ENCODE peak calls at places on chromosomes 1 and 21, in four cellular contexts. L is left colon; X is T-helper 22 cell; P is stimulated activated naive CD8-positive, alpha-beta T cell treated with anti-CD3 and anti-CD28 coated beads, Interleukin-15, amount 100 ng/mL, for 72 hours. R is an unnamed sample.

GRCh38 chr1:35808376-35809155 is 750 bp downstream of the AGO4 start:
- DNase-seq in X (no peak), L (peak), P (peak), R (peak)

GRCh38 chr1:55129194-55129728 is 85.9 kb downstream of the USP24 start:
- DNase-seq in L (no peak), P (no peak), X (no peak), R (no peak)

GRCh38 chr1:6801998-6802397 is 16.7 kb downstream of the CAMTA1 start:
- DNase-seq in L (no peak), P (no peak), X (no peak), R (no peak)

GRCh38 chr1:59263116-59263515 is 33.8 kb upstream of the FGGY start:
- DNase-seq in X (no peak), P (no peak), L (no peak), R (no peak)

GRCh38 chr1:234089396-234089795 is 184.9 kb downstream of the SLC35F3 start:
- DNase-seq in X (no peak), L (no peak), P (no peak), R (no peak)

GRCh38 chr1:29753244-29753643 is 516.9 kb downstream of the PTPRU start:
- DNase-seq in X (no peak), L (no peak), P (no peak), R (no peak)

GRCh38 chr21:45513003-45513706 is 29.1 kb downstream of the SLC19A1 start:
- DNase-seq in L (peak), X (no peak), P (no peak), R (peak)

GRCh38 chr1:115869064-115869463 is 28.1 kb upstream of the NHLH2 start:
- DNase-seq in L (no peak), X (no peak), P (no peak), R (no peak)

GRCh38 chr1:179175011-179175934 is 54.2 kb downstream of the ABL2 start:
- DNase-seq in X (no peak), P (no peak), L (no peak), R (no peak)

GRCh38 chr1:117537291-117537920 is 68.4 kb upstream of the TENT5C start:
- DNase-seq in X (no peak), P (no peak), L (peak), R (peak)

GRCh38 chr1:46039571-46040052 is 92.8 kb downstream of the PIK3R3 start:
- DNase-seq in P (no peak), L (no peak), X (no peak), R (no peak)

GRCh38 chr1:93708734-93709481 is 27.3 kb upstream of the BCAR3 start:
- DNase-seq in X (no peak), P (no peak), L (no peak), R (no peak)

GRCh38 chr1:156054500-156055342 is at the start of gene LAMTOR2:
- DNase-seq in X (peak), L (peak), P (peak), R (peak)

GRCh38 chr1:39574646-39575045 is 1.9 kb downstream of the PABPC4 start:
- DNase-seq in L (peak), P (no peak), X (no peak), R (no peak)

GRCh38 chr1:64965239-64966157 is 851 bp downstream of the JAK1 start:
- DNase-seq in X (peak), L (peak), P (peak), R (peak)

GRCh38 chr21:9767592-9768375 is 753.6 kb upstream of the TPTE start:
- DNase-seq in X (no peak), P (no peak), L (no peak), R (no peak)

GRCh38 chr21:35223480-35224156 is 174.5 kb upstream of the RUNX1 start:
- DNase-seq in L (no peak), P (no peak), X (no peak), R (no peak)

GRCh38 chr1:22704440-22705067 is 6.1 kb upstream of the EPHB2 start:
- DNase-seq in X (peak), L (peak), P (peak), R (peak)

GRCh38 chr1:57423135-57424131 is at the start of gene DAB1:
- DNase-seq in P (no peak), L (no peak), X (no peak), R (no peak)

GRCh38 chr1:24643362-24644346 is 552 bp downstream of the SRRM1 start:
- DNase-seq in L (peak), X (no peak), P (peak), R (peak)

GRCh38 chr1:181504294-181505115 is 21.2 kb downstream of the CACNA1E start:
- DNase-seq in P (no peak), L (no peak), X (no peak), R (peak)

GRCh38 chr1:61043010-61043820 is 39.1 kb upstream of the NFIA start:
- DNase-seq in X (peak), L (peak), P (peak), R (peak)

GRCh38 chr1:212557739-212558664 is 50.6 kb upstream of the ATF3 start:
- DNase-seq in L (peak), X (no peak), P (no peak), R (peak)

GRCh38 chr1:235093013-235093618 is 35.5 kb downstream of the TOMM20 start:
- DNase-seq in P (no peak), X (no peak), L (peak), R (peak)

GRCh38 chr1:163928649-163929048 is 606.9 kb downstream of the NUF2 start:
- DNase-seq in P (no peak), X (no peak), L (no peak), R (no peak)

GRCh38 chr1:31460027-31460426 is 47.0 kb downstream of the SERINC2 start:
- DNase-seq in X (no peak), L (no peak), P (no peak), R (peak)

GRCh38 chr1:110187139-110187890 is 22.8 kb upstream of the KCNC4 start:
- DNase-seq in L (no peak), X (no peak), P (no peak), R (no peak)

GRCh38 chr1:176939993-176940392 is 224.5 kb downstream of the ASTN1 start:
- DNase-seq in P (no peak), L (no peak), X (no peak), R (no peak)

GRCh38 chr1:39925727-39926342 is 24.1 kb upstream of the MYCL start:
- DNase-seq in L (no peak), X (no peak), P (no peak), R (no peak)

GRCh38 chr21:44789880-44790279 is 11.7 kb downstream of the UBE2G2 start:
- DNase-seq in P (no peak), X (no peak), L (no peak), R (no peak)

R was measured in Caco-2.